ENCODE peak calls at places on chromosomes 6 and 20, in four cellular contexts. One of them, this sample, is unnamed.

GRCh38 chr6:2008383-2008976 is 236.9 kb downstream of the GMDS start:
- DNase-seq in tibial artery: no peak
- DNase-seq in thyroid gland: no peak
- DNase-seq in colonic mucosa: no peak
- DNase-seq in this sample: peak

GRCh38 chr20:32098786-32099185 is 10.7 kb upstream of the TM9SF4 start:
- DNase-seq in thyroid gland: no peak
- DNase-seq in colonic mucosa: no peak
- DNase-seq in tibial artery: peak
- DNase-seq in this sample: no peak

GRCh38 chr6:139973602-139974373 is 599.3 kb upstream of the CITED2 start:
- DNase-seq in colonic mucosa: no peak
- DNase-seq in tibial artery: no peak
- DNase-seq in thyroid gland: no peak
- DNase-seq in this sample: peak

GRCh38 chr6:24052632-24053031 is 73.4 kb upstream of the NRSN1 start:
- DNase-seq in thyroid gland: no peak
- DNase-seq in tibial artery: no peak
- DNase-seq in colonic mucosa: no peak
- DNase-seq in this sample: no peak

GRCh38 chr20:58557713-58558335 is 42.6 kb upstream of the APCDD1L start:
- DNase-seq in thyroid gland: no peak
- DNase-seq in tibial artery: peak
- DNase-seq in colonic mucosa: no peak
- DNase-seq in this sample: peak

GRCh38 chr20:3616250-3616649 is 46.9 kb downstream of the GFRA4 start:
- DNase-seq in colonic mucosa: no peak
- DNase-seq in tibial artery: no peak
- DNase-seq in thyroid gland: peak
- DNase-seq in this sample: peak

GRCh38 chr6:21556968-21557721 is 36.4 kb upstream of the SOX4 start:
- DNase-seq in thyroid gland: no peak
- DNase-seq in tibial artery: no peak
- DNase-seq in colonic mucosa: no peak
- DNase-seq in this sample: no peak

GRCh38 chr20:16485406-16485805 is 87.8 kb downstream of the KIF16B start:
- DNase-seq in thyroid gland: no peak
- DNase-seq in tibial artery: no peak
- DNase-seq in colonic mucosa: no peak
- DNase-seq in this sample: no peak

GRCh38 chr6:50330963-50331362 is 281.2 kb upstream of the DEFB112 start:
- DNase-seq in tibial artery: no peak
- DNase-seq in colonic mucosa: no peak
- DNase-seq in thyroid gland: no peak
- DNase-seq in this sample: no peak

DNA sequence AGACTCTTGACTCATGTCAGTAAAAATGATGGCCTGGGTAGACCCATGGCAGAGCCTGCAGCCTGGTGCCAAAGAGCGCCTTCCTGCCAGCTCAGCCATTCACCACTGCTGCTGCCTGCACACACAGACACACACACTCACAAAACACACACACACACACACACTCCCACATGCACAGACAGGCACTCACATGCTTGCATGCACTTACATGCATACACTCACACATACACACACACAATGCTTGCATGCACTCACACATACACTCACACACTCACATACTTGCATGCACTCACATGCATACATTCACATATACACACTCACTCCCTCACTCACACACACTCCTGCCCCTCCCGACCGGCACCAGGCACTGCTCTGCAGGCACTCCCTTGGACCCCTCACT is 18.0 kb upstream of the SYNDIG1 start:
- DNase-seq in colonic mucosa: no peak
- DNase-seq in tibial artery: no peak
- DNase-seq in thyroid gland: no peak
- DNase-seq in this sample: no peak
- H3K4me3 ChIP-seq in colonic mucosa: no peak
- H3K4me3 ChIP-seq in tibial artery: no peak
- H3K4me3 ChIP-seq in thyroid gland: no peak
- H3K4me3 ChIP-seq in this sample: no peak

GRCh38 chr20:18590163-18590562 is 2.3 kb downstream of the DTD1 start:
- DNase-seq in colonic mucosa: no peak
- DNase-seq in tibial artery: no peak
- DNase-seq in thyroid gland: no peak
- DNase-seq in this sample: no peak

GRCh38 chr20:18588554-18589043 is 745 bp downstream of the DTD1 start:
- DNase-seq in thyroid gland: no peak
- DNase-seq in tibial artery: no peak
- DNase-seq in colonic mucosa: no peak
- DNase-seq in this sample: no peak

GRCh38 chr20:18585134-18585533 is 2.7 kb upstream of the DTD1 start:
- DNase-seq in tibial artery: no peak
- DNase-seq in colonic mucosa: no peak
- DNase-seq in thyroid gland: peak
- DNase-seq in this sample: peak

DNA sequence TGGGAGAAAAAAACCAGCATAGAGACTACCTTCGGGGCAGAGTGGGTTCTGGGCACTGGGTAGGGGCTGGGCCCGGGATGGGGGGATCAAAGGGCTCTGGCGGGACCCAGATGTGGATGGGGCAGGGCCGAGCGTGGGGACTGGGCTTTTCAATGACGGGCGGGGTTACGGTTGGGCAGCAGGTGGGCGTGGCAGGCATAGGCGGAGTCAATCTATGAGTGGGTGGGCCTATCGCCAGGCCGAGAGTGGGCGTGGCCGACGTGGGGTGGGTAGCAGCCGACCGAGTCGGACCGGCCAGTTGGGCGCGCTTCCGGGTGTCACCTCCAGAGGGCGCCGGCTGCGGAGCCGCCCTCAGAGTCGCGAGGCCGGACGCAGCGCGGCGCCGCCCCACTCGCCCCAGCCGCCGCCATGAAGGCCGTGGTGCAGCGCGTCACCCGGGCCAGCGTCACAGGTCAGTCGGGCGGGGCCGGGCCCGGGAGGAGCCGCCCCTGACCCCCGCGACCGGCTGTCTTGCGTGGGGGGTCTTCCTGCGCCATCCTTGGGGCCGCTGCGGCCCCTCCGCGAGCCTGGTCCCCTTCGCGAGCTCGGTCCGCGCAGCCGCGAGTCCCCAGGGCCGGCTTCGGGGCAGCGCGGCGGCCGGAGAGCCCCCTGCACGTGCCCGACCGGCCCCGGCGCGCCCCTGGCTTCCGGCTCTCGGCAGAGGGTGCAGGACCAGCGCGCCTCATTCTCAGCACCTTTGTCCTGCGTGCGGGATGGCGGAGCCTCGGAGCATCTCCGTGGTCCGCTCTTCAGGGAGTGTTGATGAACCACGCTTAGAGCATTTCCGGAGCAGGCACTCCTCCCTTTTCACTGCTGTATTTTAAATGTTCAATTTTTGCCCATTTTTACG is at the start of gene DTD1:
- DNase-seq in thyroid gland: peak
- DNase-seq in colonic mucosa: peak
- DNase-seq in tibial artery: peak
- DNase-seq in this sample: peak
- TF ChIP-seq CTCF in thyroid gland: peak
- TF ChIP-seq CTCF in colonic mucosa: peak
- TF ChIP-seq CTCF in tibial artery: peak
- TF ChIP-seq CTCF in this sample: peak

GRCh38 chr6:42727627-42728026 is 5.2 kb upstream of the PRPH2 start:
- DNase-seq in tibial artery: no peak
- DNase-seq in colonic mucosa: peak
- DNase-seq in thyroid gland: peak
- DNase-seq in this sample: no peak

GRCh38 chr6:42724825-42725224 is 2.4 kb upstream of the PRPH2 start:
- DNase-seq in tibial artery: no peak
- DNase-seq in thyroid gland: no peak
- DNase-seq in colonic mucosa: no peak
- DNase-seq in this sample: no peak

GRCh38 chr6:42727084-42727601 is 4.7 kb upstream of the PRPH2 start:
- DNase-seq in colonic mucosa: peak
- DNase-seq in thyroid gland: peak
- DNase-seq in tibial artery: no peak
- DNase-seq in this sample: no peak

GRCh38 chr6:42726485-42727083 is 4.2 kb upstream of the PRPH2 start:
- DNase-seq in colonic mucosa: peak
- DNase-seq in tibial artery: peak
- DNase-seq in thyroid gland: peak
- DNase-seq in this sample: peak

GRCh38 chr6:42726026-42726425 is 3.6 kb upstream of the PRPH2 start:
- DNase-seq in tibial artery: no peak
- DNase-seq in colonic mucosa: no peak
- DNase-seq in thyroid gland: no peak
- DNase-seq in this sample: no peak
- H3K4me3 ChIP-seq in tibial artery: peak
- H3K4me3 ChIP-seq in colonic mucosa: no peak
- H3K4me3 ChIP-seq in thyroid gland: no peak
- H3K4me3 ChIP-seq in this sample: no peak

DNA sequence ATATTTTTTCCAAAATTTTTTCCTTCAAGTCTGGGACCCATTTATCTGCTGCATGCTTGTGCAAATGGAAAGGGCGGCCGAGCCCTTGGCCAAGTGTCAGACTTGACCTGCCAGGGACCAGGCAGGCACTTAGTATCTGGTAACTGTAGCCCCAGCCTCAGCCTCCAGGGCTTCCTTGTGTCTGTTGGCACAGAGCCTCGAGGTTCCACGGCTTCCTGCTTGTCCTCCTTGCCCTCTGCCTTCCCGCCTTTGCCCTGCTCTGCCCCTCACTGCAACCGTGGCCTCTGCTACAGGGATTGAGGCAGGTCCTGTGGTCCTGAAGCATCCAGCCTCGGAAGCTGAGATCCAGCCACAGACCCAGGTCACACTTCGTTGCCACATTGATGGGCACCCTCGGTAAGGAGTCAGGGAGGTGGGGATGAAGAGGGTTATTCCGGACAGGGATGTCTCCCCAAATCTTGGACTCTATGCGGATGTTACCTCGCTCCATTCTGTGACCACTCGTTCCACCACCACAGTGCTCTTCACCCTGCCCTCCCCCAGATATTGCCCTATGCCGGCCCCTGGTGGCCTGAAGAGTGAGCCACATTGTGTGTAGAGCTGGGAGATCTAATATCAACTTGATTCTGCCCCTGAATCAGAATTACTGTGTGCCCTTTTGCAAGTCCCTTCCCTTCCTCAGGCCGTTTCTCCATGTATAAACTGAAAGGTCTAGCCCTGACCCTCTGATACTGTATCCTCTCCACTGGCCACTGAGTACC is 41.5 kb upstream of the SRF start:
- DNase-seq in tibial artery: no peak
- DNase-seq in thyroid gland: peak
- DNase-seq in colonic mucosa: peak
- DNase-seq in this sample: peak
- TF ChIP-seq CTCF in tibial artery: peak
- TF ChIP-seq CTCF in thyroid gland: peak
- TF ChIP-seq CTCF in colonic mucosa: peak
- TF ChIP-seq CTCF in this sample: peak

GRCh38 chr20:24991897-24992419 is 593 bp downstream of the APMAP start:
- DNase-seq in colonic mucosa: peak
- DNase-seq in tibial artery: peak
- DNase-seq in thyroid gland: no peak
- DNase-seq in this sample: peak
- H3K4me3 ChIP-seq in colonic mucosa: peak
- H3K4me3 ChIP-seq in tibial artery: peak
- H3K4me3 ChIP-seq in thyroid gland: peak
- H3K4me3 ChIP-seq in this sample: peak

GRCh38 chr6:34195726-34196115 is 41.0 kb upstream of the HMGA1 start:
- DNase-seq in thyroid gland: no peak
- DNase-seq in tibial artery: no peak
- DNase-seq in colonic mucosa: no peak
- DNase-seq in this sample: no peak

GRCh38 chr6:34196116-34196832 is 40.4 kb upstream of the HMGA1 start:
- DNase-seq in thyroid gland: peak
- DNase-seq in colonic mucosa: peak
- DNase-seq in tibial artery: peak
- DNase-seq in this sample: peak

GRCh38 chr6:34196833-34197195 is 39.9 kb upstream of the HMGA1 start:
- DNase-seq in tibial artery: no peak
- DNase-seq in thyroid gland: peak
- DNase-seq in colonic mucosa: peak
- DNase-seq in this sample: no peak

GRCh38 chr6:34190504-34191122 is 44.7 kb upstream of the GRM4 start:
- DNase-seq in colonic mucosa: no peak
- DNase-seq in tibial artery: peak
- DNase-seq in thyroid gland: no peak
- DNase-seq in this sample: no peak

GRCh38 chr6:34194770-34195169 is 41.9 kb upstream of the HMGA1 start:
- DNase-seq in thyroid gland: no peak
- DNase-seq in tibial artery: no peak
- DNase-seq in colonic mucosa: no peak
- DNase-seq in this sample: no peak
- TF ChIP-seq CTCF in thyroid gland: no peak
- TF ChIP-seq CTCF in tibial artery: no peak
- TF ChIP-seq CTCF in colonic mucosa: no peak
- TF ChIP-seq CTCF in this sample: peak

GRCh38 chr20:1851396-1851795 is 43.8 kb upstream of the SIRPA start:
- DNase-seq in colonic mucosa: no peak
- DNase-seq in tibial artery: no peak
- DNase-seq in thyroid gland: no peak
- DNase-seq in this sample: no peak

GRCh38 chr20:1847780-1848179 is 47.4 kb upstream of the SIRPA start:
- DNase-seq in tibial artery: no peak
- DNase-seq in thyroid gland: no peak
- DNase-seq in colonic mucosa: no peak
- DNase-seq in this sample: no peak

GRCh38 chr20:1846341-1846740 is 48.9 kb upstream of the SIRPA start:
- DNase-seq in colonic mucosa: no peak
- DNase-seq in tibial artery: no peak
- DNase-seq in thyroid gland: no peak
- DNase-seq in this sample: no peak

GRCh38 chr20:1845701-1846100 is 49.5 kb upstream of the SIRPA start:
- DNase-seq in tibial artery: no peak
- DNase-seq in colonic mucosa: no peak
- DNase-seq in thyroid gland: no peak
- DNase-seq in this sample: no peak

DNA sequence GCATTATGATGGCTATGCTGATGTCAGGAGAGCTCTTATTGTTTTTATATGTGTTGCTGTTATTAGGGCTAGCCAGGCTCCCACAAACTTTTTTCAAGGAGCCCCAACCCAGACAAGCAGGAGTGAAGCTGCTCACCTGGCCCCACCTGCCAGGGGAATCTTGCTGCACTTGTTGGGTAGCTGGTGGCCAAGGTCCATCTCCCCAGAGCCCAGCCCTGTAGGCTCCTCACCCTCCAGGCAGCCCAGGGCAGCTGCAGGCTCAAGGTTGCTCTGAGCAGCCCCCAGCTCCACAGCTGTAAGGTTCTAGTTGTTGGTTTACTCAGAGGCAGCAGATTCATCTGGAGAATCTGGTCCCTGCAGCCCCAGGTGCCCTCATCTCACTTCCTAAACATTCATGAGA is 46.8 kb upstream of the SIRPA start:
- DNase-seq in tibial artery: no peak
- DNase-seq in colonic mucosa: no peak
- DNase-seq in thyroid gland: no peak
- DNase-seq in this sample: no peak
- H3K4me3 ChIP-seq in tibial artery: no peak
- H3K4me3 ChIP-seq in colonic mucosa: no peak
- H3K4me3 ChIP-seq in thyroid gland: no peak
- H3K4me3 ChIP-seq in this sample: no peak

GRCh38 chr6:124961784-124962611 is at the start of gene RNF217:
- DNase-seq in colonic mucosa: peak
- DNase-seq in tibial artery: peak
- DNase-seq in thyroid gland: peak
- DNase-seq in this sample: peak
- TF ChIP-seq CTCF in colonic mucosa: no peak
- TF ChIP-seq CTCF in tibial artery: no peak
- TF ChIP-seq CTCF in thyroid gland: peak
- TF ChIP-seq CTCF in this sample: peak

GRCh38 chr20:59938221-59938620 is 1.9 kb downstream of the PPP1R3D start:
- DNase-seq in colonic mucosa: no peak
- DNase-seq in tibial artery: no peak
- DNase-seq in thyroid gland: no peak
- DNase-seq in this sample: peak
- H3K4me3 ChIP-seq in colonic mucosa: no peak
- H3K4me3 ChIP-seq in tibial artery: peak
- H3K4me3 ChIP-seq in thyroid gland: no peak
- H3K4me3 ChIP-seq in this sample: peak